ENCODE peak calls at places on chromosomes 12 and 14, in six cellular contexts. M is IMR-90, G is adrenal gland, Q is A549, W is GM12892, Y is right lobe of liver. H is an unnamed sample.

GRCh38 chr14:30888480-30889243 is 14.3 kb downstream of the COCH start:
- DNase-seq in G (no peak), Q (no peak), Y (no peak), W (no peak), M (no peak), H (no peak)

GRCh38 chr12:21912318-21912717 is 28.9 kb downstream of the ABCC9 start:
- DNase-seq in G (no peak), W (no peak), Q (no peak), Y (no peak), M (peak; percentile 71), H (no peak)

GRCh38 chr12:113154351-113154973 is 4.9 kb downstream of the CFAP73 start:
- DNase-seq in Y (no peak), G (no peak), Q (no peak), M (peak; percentile 28), W (no peak), H (no peak)

GRCh38 chr12:44459569-44459968 is 416.5 kb downstream of the NELL2 start:
- DNase-seq in Q (no peak), Y (no peak), G (no peak), M (no peak), W (no peak), H (no peak)

GRCh38 chr12:46524778-46525177 is 152.2 kb upstream of the SLC38A2 start:
- DNase-seq in G (peak; percentile 67), W (no peak), M (peak; percentile 92), Y (no peak), Q (no peak), H (no peak)

GRCh38 chr14:60331201-60332045 is 82.4 kb downstream of the PPM1A start:
- DNase-seq in G (peak; percentile 60), Y (peak; percentile 66), Q (peak; percentile 38), M (peak; percentile 37), W (peak; percentile 39), H (peak; percentile 68)

GRCh38 chr12:92466391-92467305 is 236.1 kb upstream of the PLEKHG7 start:
- DNase-seq in Q (no peak), M (peak; percentile 62), Y (no peak), G (no peak), W (no peak), H (no peak)

GRCh38 chr14:61090432-61091216 is 109.6 kb downstream of the SLC38A6 start:
- DNase-seq in Q (no peak), W (no peak), Y (no peak), M (peak; percentile 48), G (peak; percentile 28), H (no peak)

GRCh38 chr14:105184461-105184860 is 3.3 kb upstream of the NUDT14 start:
- DNase-seq in M (no peak), G (no peak), W (no peak), Y (no peak), Q (no peak), H (peak; percentile 65)

GRCh38 chr14:65915125-65915524 is 502.6 kb downstream of the FUT8 start:
- DNase-seq in G (no peak), Q (no peak), W (no peak), Y (no peak), M (no peak), H (no peak)

GRCh38 chr14:91119556-91120311 is 5.9 kb downstream of the DGLUCY start:
- DNase-seq in Q (no peak), M (peak; percentile 89), W (no peak), G (peak; percentile 32), Y (no peak), H (no peak)

GRCh38 chr12:113088971-113089756 is 32.6 kb downstream of the DTX1 start:
- DNase-seq in M (no peak), W (no peak), Q (no peak), G (no peak), Y (no peak), H (peak; percentile 75)

GRCh38 chr14:24092960-24093900 is 881 bp upstream of the PCK2 start:
- DNase-seq in W (no peak), M (no peak), Y (no peak), Q (no peak), G (no peak), H (no peak)

GRCh38 chr14:24095196-24096068 is 1.3 kb downstream of the PCK2 start:
- DNase-seq in G (no peak), Q (no peak), Y (peak; percentile 97), W (peak; percentile 91), M (peak; percentile 44), H (no peak)

GRCh38 chr14:24094839-24095195 is 706 bp downstream of the PCK2 start:
- DNase-seq in W (no peak), G (no peak), Y (no peak), Q (no peak), M (no peak), H (no peak)

GRCh38 chr14:24092110-24092959 is 1.8 kb upstream of the PCK2 start:
- DNase-seq in G (no peak), M (no peak), Q (no peak), Y (no peak), W (no peak), H (peak; percentile 29)

DNA sequence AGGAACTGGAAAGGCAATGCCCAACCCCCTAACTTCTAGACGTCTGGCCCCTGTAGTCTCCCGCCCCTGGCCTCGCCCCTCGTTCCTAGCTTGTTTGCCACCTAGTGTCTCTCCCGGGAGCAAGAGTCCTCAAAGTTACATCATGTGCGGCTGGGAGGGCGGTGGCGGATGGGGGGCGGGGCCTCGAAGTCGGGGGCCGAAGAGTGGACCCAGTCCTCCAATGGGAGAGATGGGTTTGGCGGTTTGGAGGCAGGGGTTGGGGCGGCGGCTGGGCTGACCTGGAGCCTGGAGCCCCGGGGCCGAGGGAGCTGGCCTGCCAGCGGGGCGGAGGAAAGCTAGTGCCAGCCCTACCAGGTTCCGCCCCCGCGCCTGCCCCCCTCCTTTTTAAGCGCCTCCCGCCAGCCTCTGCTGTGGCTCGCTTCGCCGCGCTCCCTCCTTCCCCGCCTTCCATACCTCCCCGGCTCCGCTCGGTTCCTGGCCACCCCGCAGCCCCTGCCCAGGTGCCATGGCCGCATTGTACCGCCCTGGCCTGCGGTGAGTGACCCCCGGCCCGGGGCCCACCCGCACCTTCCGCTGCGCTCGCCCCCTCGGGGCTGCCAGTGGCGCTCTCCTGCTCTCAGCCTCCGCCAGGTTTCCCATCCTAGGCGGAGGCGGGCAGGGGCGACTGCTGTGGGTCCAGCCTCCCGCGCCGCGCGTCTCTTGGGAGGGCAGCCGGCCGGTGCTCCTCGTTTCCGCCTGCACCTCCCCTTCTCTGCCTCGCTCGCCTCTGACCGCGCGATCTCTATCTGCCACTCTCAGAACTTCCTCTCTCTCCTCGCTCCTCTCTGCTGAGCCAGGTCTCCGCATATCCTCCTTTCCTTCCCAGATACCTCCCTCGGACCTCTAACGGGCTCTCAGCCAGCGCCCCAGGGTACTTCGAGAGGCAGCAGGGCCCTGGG is at the start of gene PCK2:
- DNase-seq in Q (peak; percentile 97), M (peak; percentile 88), Y (peak; percentile 99), G (peak; percentile 95), W (peak; percentile 94), H (peak; percentile 97)
- TF ChIP-seq POLR2A in Q (peak; percentile 95), M (peak; percentile 89), Y (peak; percentile 97), G (peak; percentile 64), W (peak; percentile 88), H (peak; percentile 69)

GRCh38 chr14:22837059-22837749 is 819 bp downstream of the MMP14 start:
- DNase-seq in W (no peak), Y (peak; percentile 61), G (peak; percentile 81), Q (no peak), M (peak; percentile 63), H (peak; percentile 90)

GRCh38 chr14:22836301-22837058 is at the start of gene MMP14:
- DNase-seq in Q (no peak), M (peak; percentile 89), G (peak; percentile 80), W (no peak), Y (peak; percentile 61), H (peak; percentile 86)

GRCh38 chr14:22838631-22839041 is 2.3 kb downstream of the MMP14 start:
- DNase-seq in Y (peak; percentile 50), G (no peak), W (no peak), Q (no peak), M (peak; percentile 66), H (no peak)

GRCh38 chr14:22839159-22839779 is 2.9 kb downstream of the MMP14 start:
- DNase-seq in Y (peak; percentile 41), M (peak; percentile 54), W (no peak), G (no peak), Q (no peak), H (no peak)

DNA sequence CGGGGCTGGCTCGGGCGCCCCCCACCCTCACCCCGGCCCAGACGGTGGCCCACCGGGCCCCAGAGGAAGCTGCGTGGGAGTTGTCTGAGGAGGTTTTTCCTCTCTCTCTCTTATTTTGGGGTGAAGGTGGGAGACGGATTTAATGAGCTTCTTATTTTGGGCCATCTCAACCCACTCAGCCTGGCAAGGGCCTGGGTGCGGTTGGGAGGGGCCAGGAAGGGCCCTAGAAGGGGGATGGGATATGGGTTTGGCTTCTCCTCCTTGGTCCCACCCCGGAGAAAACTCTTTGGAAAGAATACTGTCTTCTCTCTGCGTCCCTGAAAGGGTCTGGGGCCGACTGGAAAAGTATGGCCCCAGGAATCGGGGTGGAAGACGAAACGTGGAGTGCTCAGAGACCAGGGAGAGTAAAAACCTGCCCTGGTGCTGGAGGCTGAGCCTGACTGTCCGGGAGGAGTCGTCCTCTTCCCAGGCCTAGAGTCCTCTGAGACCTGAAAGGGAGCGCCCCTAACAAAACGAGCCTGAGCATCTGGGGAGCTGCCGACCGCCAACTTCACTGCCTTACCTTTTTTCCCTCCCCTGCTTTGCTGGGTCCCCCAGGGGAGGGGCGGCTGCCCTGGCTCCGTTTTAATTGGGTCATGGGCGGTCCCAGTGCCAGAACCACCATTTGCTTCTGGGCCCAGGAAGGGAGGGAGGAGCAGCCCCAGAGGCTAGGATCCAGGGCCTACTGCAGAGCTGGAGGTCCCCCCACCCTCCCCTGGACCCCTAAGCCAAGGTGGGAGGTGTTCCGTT is 1.6 kb downstream of the MMP14 start:
- DNase-seq in Y (peak; percentile 52), G (peak; percentile 41), Q (no peak), M (peak; percentile 33), W (no peak), H (no peak)
- TF ChIP-seq POLR2A in Y (no peak), G (no peak), Q (no peak), M (no peak), W (no peak), H (no peak)

DNA sequence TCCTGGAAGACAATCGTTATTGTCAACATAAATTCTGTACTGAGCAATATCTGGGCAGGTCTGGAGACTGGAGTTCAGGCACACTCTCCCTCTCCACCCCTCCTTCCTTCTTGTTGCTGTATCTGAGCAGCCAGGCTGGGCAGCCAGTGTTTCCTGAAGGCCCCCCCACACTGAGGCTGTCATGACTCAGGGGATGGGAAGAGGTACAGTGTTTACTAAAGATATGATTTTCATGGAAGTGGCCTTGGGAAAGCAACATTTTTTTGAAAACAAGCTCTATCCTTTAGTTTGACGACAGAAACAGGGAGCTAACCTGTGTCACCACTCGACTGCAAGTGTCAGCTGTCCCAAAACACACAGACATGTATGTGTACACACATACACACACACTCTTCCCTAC is 1485.4 kb upstream of the TMEM132C start:
- DNase-seq in Q (no peak), Y (no peak), W (no peak), G (no peak), M (no peak), H (no peak)
- TF ChIP-seq POLR2A in Q (no peak), Y (no peak), W (no peak), G (no peak), M (no peak), H (no peak)

GRCh38 chr12:122265931-122266771 is at the start of gene VPS33A:
- DNase-seq in Q (peak; percentile 98), G (peak; percentile 98), W (peak; percentile 88), Y (peak; percentile 97), M (peak; percentile 99), H (peak; percentile 98)
- TF ChIP-seq POLR2A in Q (peak; percentile 96), G (peak; percentile 62), W (peak; percentile 89), Y (peak; percentile 51), M (peak; percentile 78), H (no peak)